ENCODE peak calls at places on chromosomes 2 and 18, in five cellular contexts. One of them, this sample, is unnamed.

GRCh38 chr2:209380278-209380677 is 43.6 kb upstream of the MAP2 start:
- DNase-seq in foreskin fibroblast: no peak
- DNase-seq in left ventricle myocardium inferior: no peak
- DNase-seq in neural crest cell: no peak
- DNase-seq in retina: no peak
- DNase-seq in this sample: no peak

GRCh38 chr2:183059561-183059960 is 19.0 kb upstream of the DUSP19 start:
- DNase-seq in foreskin fibroblast: peak; percentile 82
- DNase-seq in left ventricle myocardium inferior: no peak
- DNase-seq in neural crest cell: no peak
- DNase-seq in retina: no peak
- DNase-seq in this sample: peak; percentile 79

GRCh38 chr2:10946394-10946793 is 34.7 kb downstream of the KCNF1 start:
- DNase-seq in foreskin fibroblast: no peak
- DNase-seq in left ventricle myocardium inferior: no peak
- DNase-seq in neural crest cell: no peak
- DNase-seq in retina: no peak
- DNase-seq in this sample: no peak

GRCh38 chr2:16058256-16058655 is 117.9 kb downstream of the MYCN start:
- DNase-seq in foreskin fibroblast: no peak
- DNase-seq in left ventricle myocardium inferior: no peak
- DNase-seq in neural crest cell: no peak
- DNase-seq in retina: no peak
- DNase-seq in this sample: no peak

GRCh38 chr18:45282101-45282812 is 333.0 kb upstream of the SLC14A2 start:
- DNase-seq in foreskin fibroblast: peak; percentile 5
- DNase-seq in left ventricle myocardium inferior: no peak
- DNase-seq in neural crest cell: no peak
- DNase-seq in retina: no peak
- DNase-seq in this sample: no peak

GRCh38 chr2:101790856-101791255 is 93.3 kb downstream of the MAP4K4 start:
- DNase-seq in foreskin fibroblast: peak; percentile 90
- DNase-seq in left ventricle myocardium inferior: no peak
- DNase-seq in neural crest cell: no peak
- DNase-seq in retina: no peak
- DNase-seq in this sample: peak; percentile 69

GRCh38 chr2:41141146-41141791 is 689.4 kb upstream of the SLC8A1 start:
- DNase-seq in foreskin fibroblast: no peak
- DNase-seq in left ventricle myocardium inferior: no peak
- DNase-seq in neural crest cell: no peak
- DNase-seq in retina: no peak
- DNase-seq in this sample: no peak

GRCh38 chr2:171792157-171792556 is 101.9 kb downstream of the SLC25A12 start:
- DNase-seq in foreskin fibroblast: no peak
- DNase-seq in left ventricle myocardium inferior: no peak
- DNase-seq in neural crest cell: no peak
- DNase-seq in retina: no peak
- DNase-seq in this sample: no peak

GRCh38 chr2:109681633-109682032 is 67.5 kb downstream of the SOWAHC start:
- DNase-seq in foreskin fibroblast: no peak
- DNase-seq in left ventricle myocardium inferior: no peak
- DNase-seq in neural crest cell: no peak
- DNase-seq in retina: no peak
- DNase-seq in this sample: no peak

GRCh38 chr18:52813637-52814416 is 473.8 kb downstream of the DCC start:
- DNase-seq in foreskin fibroblast: peak; percentile 0
- DNase-seq in left ventricle myocardium inferior: no peak
- DNase-seq in neural crest cell: no peak
- DNase-seq in retina: no peak
- DNase-seq in this sample: no peak

GRCh38 chr2:86625096-86625495 is 1.4 kb upstream of the RNF103 start:
- DNase-seq in foreskin fibroblast: no peak
- DNase-seq in left ventricle myocardium inferior: no peak
- DNase-seq in neural crest cell: no peak
- DNase-seq in retina: no peak
- DNase-seq in this sample: no peak

GRCh38 chr2:130963849-130964793 is 127.4 kb downstream of the ARHGEF4 start:
- DNase-seq in foreskin fibroblast: peak; percentile 9
- DNase-seq in left ventricle myocardium inferior: no peak
- DNase-seq in neural crest cell: peak; percentile 38
- DNase-seq in retina: peak; percentile 81
- DNase-seq in this sample: peak; percentile 74

GRCh38 chr2:65033178-65033577 is 23.0 kb upstream of the CEP68 start:
- DNase-seq in foreskin fibroblast: no peak
- DNase-seq in left ventricle myocardium inferior: no peak
- DNase-seq in neural crest cell: no peak
- DNase-seq in retina: no peak
- DNase-seq in this sample: peak; percentile 41

GRCh38 chr18:27121108-27121507 is 64.0 kb downstream of the CHST9 start:
- DNase-seq in foreskin fibroblast: no peak
- DNase-seq in left ventricle myocardium inferior: no peak
- DNase-seq in neural crest cell: no peak
- DNase-seq in retina: no peak
- DNase-seq in this sample: no peak

GRCh38 chr2:54122939-54123338 is 7.5 kb downstream of the ACYP2 start:
- DNase-seq in foreskin fibroblast: peak; percentile 66
- DNase-seq in left ventricle myocardium inferior: no peak
- DNase-seq in neural crest cell: no peak
- DNase-seq in retina: peak; percentile 15
- DNase-seq in this sample: no peak

GRCh38 chr2:239152239-239152915 is 248.4 kb downstream of the HDAC4 start:
- DNase-seq in foreskin fibroblast: no peak
- DNase-seq in left ventricle myocardium inferior: peak; percentile 24
- DNase-seq in neural crest cell: no peak
- DNase-seq in retina: no peak
- DNase-seq in this sample: no peak

GRCh38 chr2:149885468-149885867 is 297.9 kb upstream of the MMADHC start:
- DNase-seq in foreskin fibroblast: peak; percentile 36
- DNase-seq in left ventricle myocardium inferior: no peak
- DNase-seq in neural crest cell: no peak
- DNase-seq in retina: no peak
- DNase-seq in this sample: no peak

GRCh38 chr2:182890773-182891381 is 24.4 kb upstream of the FRZB start:
- DNase-seq in foreskin fibroblast: no peak
- DNase-seq in left ventricle myocardium inferior: no peak
- DNase-seq in neural crest cell: no peak
- DNase-seq in retina: no peak
- DNase-seq in this sample: no peak

GRCh38 chr2:85550476-85550875 is 10.8 kb downstream of the GGCX start:
- DNase-seq in foreskin fibroblast: no peak
- DNase-seq in left ventricle myocardium inferior: no peak
- DNase-seq in neural crest cell: no peak
- DNase-seq in retina: no peak
- DNase-seq in this sample: no peak

GRCh38 chr2:237177052-237177451 is 91.4 kb downstream of the COPS8 start:
- DNase-seq in foreskin fibroblast: no peak
- DNase-seq in left ventricle myocardium inferior: no peak
- DNase-seq in neural crest cell: no peak
- DNase-seq in retina: no peak
- DNase-seq in this sample: no peak

GRCh38 chr2:240906141-240906910 is at the start of gene CROCC2:
- DNase-seq in foreskin fibroblast: no peak
- DNase-seq in left ventricle myocardium inferior: no peak
- DNase-seq in neural crest cell: no peak
- DNase-seq in retina: peak; percentile 80
- DNase-seq in this sample: no peak

GRCh38 chr2:233446616-233447305 is 92.5 kb downstream of the DGKD start:
- DNase-seq in foreskin fibroblast: no peak
- DNase-seq in left ventricle myocardium inferior: no peak
- DNase-seq in neural crest cell: no peak
- DNase-seq in retina: no peak
- DNase-seq in this sample: no peak

GRCh38 chr2:144320491-144320890 is 199.4 kb downstream of the ZEB2 start:
- DNase-seq in foreskin fibroblast: peak; percentile 78
- DNase-seq in left ventricle myocardium inferior: no peak
- DNase-seq in neural crest cell: no peak
- DNase-seq in retina: no peak
- DNase-seq in this sample: peak; percentile 44

GRCh38 chr2:112839407-112840067 is 3.0 kb upstream of the IL1B start:
- DNase-seq in foreskin fibroblast: no peak
- DNase-seq in left ventricle myocardium inferior: no peak
- DNase-seq in neural crest cell: no peak
- DNase-seq in retina: no peak
- DNase-seq in this sample: no peak

GRCh38 chr2:30639836-30640235 is 167.4 kb downstream of the CAPN13 start:
- DNase-seq in foreskin fibroblast: no peak
- DNase-seq in left ventricle myocardium inferior: no peak
- DNase-seq in neural crest cell: no peak
- DNase-seq in retina: no peak
- DNase-seq in this sample: no peak

GRCh38 chr18:47826157-47827074 is 104.0 kb downstream of the SMAD2 start:
- DNase-seq in foreskin fibroblast: no peak
- DNase-seq in left ventricle myocardium inferior: no peak
- DNase-seq in neural crest cell: no peak
- DNase-seq in retina: no peak
- DNase-seq in this sample: no peak

GRCh38 chr2:36882532-36882931 is 83.8 kb downstream of the STRN start:
- DNase-seq in foreskin fibroblast: no peak
- DNase-seq in left ventricle myocardium inferior: no peak
- DNase-seq in neural crest cell: no peak
- DNase-seq in retina: no peak
- DNase-seq in this sample: no peak

GRCh38 chr18:35413163-35413511 is 36.0 kb upstream of the ZNF396 start:
- DNase-seq in foreskin fibroblast: no peak
- DNase-seq in left ventricle myocardium inferior: no peak
- DNase-seq in neural crest cell: no peak
- DNase-seq in retina: no peak
- DNase-seq in this sample: no peak

GRCh38 chr2:109607766-109608165 is 6.0 kb downstream of the SEPTIN10 start:
- DNase-seq in foreskin fibroblast: peak; percentile 59
- DNase-seq in left ventricle myocardium inferior: no peak
- DNase-seq in neural crest cell: no peak
- DNase-seq in retina: no peak
- DNase-seq in this sample: peak; percentile 33

GRCh38 chr2:85843543-85843942 is 45.2 kb downstream of the ST3GAL5 start:
- DNase-seq in foreskin fibroblast: peak; percentile 28
- DNase-seq in left ventricle myocardium inferior: no peak
- DNase-seq in neural crest cell: no peak
- DNase-seq in retina: no peak
- DNase-seq in this sample: no peak